ENCODE peak calls at places on chromosomes 6 and 20, in four cellular contexts. J is NCI-H187, E is stromal cell of bone marrow, T is fibroblast of the aortic adventitia. P is an unnamed sample.

GRCh38 chr6:105514306-105514705 is 111.4 kb upstream of the PREP start:
- DNase-seq in J (no peak), E (no peak), T (no peak), P (no peak)

GRCh38 chr20:60057866-60058807 is 99.9 kb downstream of the CDH26 start:
- DNase-seq in J (peak; percentile 100), E (no peak), T (no peak), P (peak; percentile 76)

GRCh38 chr6:12354499-12354898 is 64.3 kb downstream of the EDN1 start:
- DNase-seq in J (no peak), E (peak; percentile 78), T (peak; percentile 57), P (no peak)

GRCh38 chr6:10598084-10598960 is 77.2 kb downstream of the GCNT2 start:
- DNase-seq in J (no peak), E (no peak), T (no peak), P (no peak)

GRCh38 chr20:63124092-63124781 is 91.7 kb downstream of the YTHDF1 start:
- DNase-seq in J (no peak), E (no peak), T (peak; percentile 13), P (no peak)

GRCh38 chr6:45917439-45917838 is 98.2 kb downstream of the CLIC5 start:
- DNase-seq in J (no peak), E (no peak), T (peak; percentile 11), P (no peak)

GRCh38 chr20:24953621-24954133 is 4.6 kb downstream of the CST7 start:
- DNase-seq in J (no peak), E (no peak), T (no peak), P (no peak)

GRCh38 chr6:13120483-13121482 is 207.6 kb downstream of the TBC1D7 start:
- DNase-seq in J (no peak), E (no peak), T (no peak), P (no peak)

GRCh38 chr6:128532827-128533226 is 12.4 kb upstream of the PTPRK start:
- DNase-seq in J (no peak), E (no peak), T (no peak), P (no peak)

GRCh38 chr20:51091564-51092195 is 68.8 kb upstream of the KCNG1 start:
- DNase-seq in J (no peak), E (no peak), T (no peak), P (no peak)

GRCh38 chr6:125809771-125810315 is 19.1 kb downstream of the NCOA7 start:
- DNase-seq in J (peak; percentile 77), E (no peak), T (no peak), P (no peak)

GRCh38 chr6:3227363-3228045 is at the start of gene TUBB2B:
- DNase-seq in J (peak; percentile 89), E (no peak), T (no peak), P (peak; percentile 95)

GRCh38 chr6:41022294-41022693 is 16.7 kb downstream of the UNC5CL start:
- DNase-seq in J (no peak), E (no peak), T (peak; percentile 43), P (no peak)

GRCh38 chr20:24469116-24470030 is at the start of gene SYNDIG1:
- DNase-seq in J (no peak), E (no peak), T (peak; percentile 24), P (peak; percentile 35)

GRCh38 chr20:20500312-20500711 is 132.4 kb downstream of the INSM1 start:
- DNase-seq in J (no peak), E (no peak), T (no peak), P (no peak)

GRCh38 chr6:51842066-51842465 is 245.3 kb downstream of the PKHD1 start:
- DNase-seq in J (no peak), E (no peak), T (no peak), P (no peak)

GRCh38 chr6:83192456-83192855 is 609 bp downstream of the PGM3 start:
- DNase-seq in J (no peak), E (no peak), T (peak; percentile 22), P (no peak)

GRCh38 chr6:142384455-142385332 is 82.9 kb downstream of the ADGRG6 start:
- DNase-seq in J (no peak), E (no peak), T (peak; percentile 74), P (no peak)

GRCh38 chr6:87698618-87699017 is 3.4 kb downstream of the AKIRIN2 start:
- DNase-seq in J (no peak), E (no peak), T (peak; percentile 43), P (no peak)

GRCh38 chr6:55726144-55726543 is 147.2 kb upstream of the HMGCLL1 start:
- DNase-seq in J (no peak), E (no peak), T (peak; percentile 25), P (no peak)

GRCh38 chr6:52483671-52484003 is 63.5 kb downstream of the EFHC1 start:
- DNase-seq in J (no peak), E (no peak), T (no peak), P (no peak)

P was measured in BE2C.